ENCODE peak calls at places on chromosomes 12 and 14, in six cellular contexts. G is HFFc6, O is tibial artery, V is AG09309, D is endothelial cell, K is left ventricle myocardium inferior. Q is an unnamed sample.

GRCh38 chr12:2625267-2625666 is 169.5 kb upstream of the FKBP4 start:
- DNase-seq in G (no peak), O (no peak), V (no peak), D (no peak), K (no peak), Q (no peak)

GRCh38 chr12:125299840-125300239 is 234.6 kb downstream of the AACS start:
- DNase-seq in G (no peak), O (no peak), V (no peak), D (no peak), K (no peak), Q (no peak)

GRCh38 chr12:130286041-130286440 is 51.6 kb upstream of the PIWIL1 start:
- DNase-seq in G (no peak), O (no peak), V (no peak), D (no peak), K (no peak), Q (no peak)

GRCh38 chr12:22121224-22121623 is 75.2 kb downstream of the CMAS start:
- DNase-seq in G (no peak), O (no peak), V (no peak), D (no peak), K (no peak), Q (peak)

GRCh38 chr12:50764116-50764860 is 387 bp downstream of the ATF1 start:
- DNase-seq in G (peak), O (peak), V (no peak), D (peak), K (no peak), Q (no peak)

GRCh38 chr14:68884031-68885030 is 91.5 kb upstream of the ZFP36L1 start:
- DNase-seq in G (peak), O (peak), V (peak), D (no peak), K (peak), Q (no peak)

GRCh38 chr14:99595034-99595433 is 9.0 kb downstream of the CCDC85C start:
- DNase-seq in G (no peak), O (no peak), V (no peak), D (no peak), K (no peak), Q (peak)

GRCh38 chr12:24244801-24245200 is 295.3 kb upstream of the SOX5 start:
- DNase-seq in G (no peak), O (no peak), V (no peak), D (no peak), K (no peak), Q (no peak)

GRCh38 chr12:81128930-81129554 is 51.2 kb downstream of the ACSS3 start:
- DNase-seq in G (peak), O (no peak), V (peak), D (peak), K (no peak), Q (peak)

GRCh38 chr12:88144546-88145468 is 2.7 kb downstream of the TMTC3 start:
- DNase-seq in G (no peak), O (no peak), V (no peak), D (no peak), K (no peak), Q (no peak)

GRCh38 chr14:64235652-64236640 is 58.2 kb downstream of the ESR2 start:
- DNase-seq in G (no peak), O (no peak), V (no peak), D (no peak), K (no peak), Q (peak)

GRCh38 chr12:54211920-54212319 is 23.1 kb upstream of the SMUG1 start:
- DNase-seq in G (no peak), O (no peak), V (no peak), D (no peak), K (no peak), Q (no peak)

GRCh38 chr12:3604750-3605638 is 114.0 kb downstream of the PRMT8 start:
- DNase-seq in G (no peak), O (no peak), V (no peak), D (peak), K (peak), Q (no peak)

GRCh38 chr14:102445066-102445465 is 64.5 kb downstream of the ANKRD9 start:
- DNase-seq in G (no peak), O (no peak), V (no peak), D (no peak), K (no peak), Q (no peak)

GRCh38 chr14:64540208-64541202 is at the start of gene HSPA2:
- DNase-seq in G (peak), O (peak), V (peak), D (peak), K (peak), Q (peak)

GRCh38 chr12:123131291-123131831 is 19.5 kb downstream of the PITPNM2 start:
- DNase-seq in G (no peak), O (no peak), V (no peak), D (no peak), K (no peak), Q (no peak)

GRCh38 chr12:66403746-66404145 is 101.5 kb downstream of the HELB start:
- DNase-seq in G (no peak), O (no peak), V (no peak), D (no peak), K (no peak), Q (no peak)

GRCh38 chr12:117311-117710 is 50.7 kb downstream of the IQSEC3 start:
- DNase-seq in G (no peak), O (no peak), V (no peak), D (no peak), K (no peak), Q (no peak)

GRCh38 chr14:24258548-24259265 is 4.3 kb downstream of the TGM1 start:
- DNase-seq in G (no peak), O (no peak), V (no peak), D (no peak), K (no peak), Q (no peak)

GRCh38 chr14:99191663-99192621 is 80.1 kb downstream of the BCL11B start:
- DNase-seq in G (peak), O (peak), V (no peak), D (no peak), K (peak), Q (no peak)

GRCh38 chr14:89911018-89911919 is 43.3 kb downstream of the EFCAB11 start:
- DNase-seq in G (peak), O (peak), V (peak), D (no peak), K (no peak), Q (no peak)

GRCh38 chr12:89492883-89493282 is 31.7 kb downstream of the GALNT4 start:
- DNase-seq in G (no peak), O (no peak), V (no peak), D (no peak), K (no peak), Q (no peak)

GRCh38 chr12:116954700-116955381 is 44.1 kb downstream of the FBXW8 start:
- DNase-seq in G (no peak), O (peak), V (no peak), D (no peak), K (peak), Q (no peak)

GRCh38 chr12:114799574-114800487 is 115.9 kb upstream of the TBX3 start:
- DNase-seq in G (peak), O (no peak), V (no peak), D (no peak), K (peak), Q (no peak)

GRCh38 chr14:67335781-67336180 is 23.8 kb downstream of the ATP6V1D start:
- DNase-seq in G (peak), O (no peak), V (no peak), D (peak), K (no peak), Q (no peak)

GRCh38 chr14:69673578-69674305 is 62.3 kb downstream of the SUSD6 start:
- DNase-seq in G (no peak), O (no peak), V (no peak), D (no peak), K (no peak), Q (no peak)

GRCh38 chr12:98754095-98754494 is 109.0 kb downstream of the APAF1 start:
- DNase-seq in G (peak), O (no peak), V (peak), D (no peak), K (no peak), Q (peak)

GRCh38 chr14:25003537-25003936 is 46.4 kb downstream of the STXBP6 start:
- DNase-seq in G (peak), O (no peak), V (no peak), D (no peak), K (no peak), Q (no peak)

GRCh38 chr12:131832393-131833231 is 4.4 kb downstream of the MMP17 start:
- DNase-seq in G (peak), O (peak), V (peak), D (no peak), K (peak), Q (no peak)

GRCh38 chr12:118649765-118650585 is 273.6 kb downstream of the SUDS3 start:
- DNase-seq in G (no peak), O (no peak), V (no peak), D (no peak), K (no peak), Q (no peak)

GRCh38 chr14:67620217-67620789 is 583 bp downstream of the ARG2 start:
- DNase-seq in G (no peak), O (no peak), V (no peak), D (no peak), K (no peak), Q (no peak)

GRCh38 chr14:94021001-94021400 is 5.1 kb upstream of the OTUB2 start:
- DNase-seq in G (peak), O (no peak), V (no peak), D (no peak), K (no peak), Q (no peak)
- TF ChIP-seq CTCF in G (no peak), O (no peak), V (no peak), D (no peak), K (no peak), Q (no peak)

GRCh38 chr14:77502109-77502782 is 3.6 kb upstream of the ISM2 start:
- DNase-seq in G (no peak), O (no peak), V (no peak), D (no peak), K (no peak), Q (no peak)

GRCh38 chr14:77495354-77495753 is 3.3 kb downstream of the ISM2 start:
- DNase-seq in G (no peak), O (no peak), V (no peak), D (no peak), K (no peak), Q (no peak)

GRCh38 chr14:77498984-77499527 is 440 bp upstream of the ISM2 start:
- DNase-seq in G (no peak), O (no peak), V (no peak), D (peak), K (no peak), Q (peak)

GRCh38 chr14:77503138-77503537 is 4.5 kb upstream of the ISM2 start:
- DNase-seq in G (no peak), O (no peak), V (no peak), D (no peak), K (no peak), Q (no peak)

DNA sequence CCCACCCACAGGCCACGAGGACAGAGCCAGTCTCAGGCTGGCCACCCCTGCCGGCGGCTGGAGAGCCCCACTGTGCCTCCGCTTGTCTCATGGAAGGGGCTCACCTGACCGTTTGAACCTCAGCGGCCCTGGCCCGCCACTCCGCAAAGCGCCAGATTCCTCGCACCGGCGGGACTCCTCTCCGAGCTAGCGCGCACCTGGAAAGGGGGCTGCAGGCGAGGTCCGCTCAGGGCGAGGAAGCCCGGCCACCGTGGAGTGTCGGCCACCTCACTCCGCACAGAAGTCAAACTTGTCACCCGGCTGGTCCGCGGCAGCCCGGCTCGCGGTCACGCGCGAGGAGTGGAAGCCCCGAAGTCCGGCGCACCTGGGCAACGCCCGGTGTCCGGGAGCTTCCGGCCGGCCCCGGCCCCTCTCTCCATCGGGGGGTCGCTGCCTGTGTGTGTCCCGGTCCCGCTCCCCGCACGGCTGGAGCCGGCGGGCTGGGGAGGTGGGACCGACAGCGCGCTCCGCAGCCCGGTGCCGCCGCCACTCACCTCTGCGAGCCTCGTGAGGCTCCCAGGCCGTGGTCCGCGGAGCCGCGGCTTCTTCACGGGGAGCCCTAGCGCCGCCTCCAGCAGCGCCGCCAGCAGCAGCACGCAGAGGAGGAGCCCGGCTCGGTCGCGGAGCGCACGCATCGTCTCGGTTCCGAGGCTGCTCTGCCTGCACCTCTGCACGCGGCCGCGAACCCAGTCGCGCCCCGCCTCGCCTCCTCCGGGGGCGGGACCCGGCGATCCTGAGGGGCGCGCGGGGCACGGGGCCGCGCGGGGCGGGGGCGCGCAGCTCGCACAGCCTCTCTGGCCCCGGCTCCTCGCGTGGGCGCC is at the start of gene ISM2:
- DNase-seq in G (no peak), O (no peak), V (no peak), D (peak), K (peak), Q (peak)
- TF ChIP-seq CTCF in G (no peak), O (no peak), V (no peak), D (no peak), K (no peak), Q (no peak)

GRCh38 chr12:30320561-30320960 is 375.1 kb downstream of the IPO8 start:
- DNase-seq in G (no peak), O (no peak), V (no peak), D (no peak), K (no peak), Q (no peak)

DNA sequence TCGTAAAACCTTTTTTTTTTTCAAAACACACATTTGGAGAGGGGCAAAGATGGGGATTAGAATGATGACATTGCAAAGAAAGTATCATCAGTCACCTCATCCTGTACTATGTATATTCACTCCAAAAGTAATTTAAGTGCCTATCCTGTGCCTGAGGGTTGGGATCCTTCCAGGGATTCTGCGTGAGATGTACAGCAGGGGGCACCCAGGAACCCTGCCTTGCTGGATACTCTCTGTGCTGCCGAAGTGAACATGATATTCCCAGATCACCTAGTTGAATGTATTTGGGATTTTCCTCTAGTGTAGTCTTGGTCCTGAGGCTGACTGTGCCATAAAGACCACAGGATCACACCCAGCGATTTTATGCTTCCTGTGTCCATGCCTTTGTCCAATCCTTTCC is 372.7 kb downstream of the IPO8 start:
- DNase-seq in G (no peak), O (no peak), V (no peak), D (no peak), K (no peak), Q (no peak)
- TF ChIP-seq CTCF in G (no peak), O (no peak), V (peak), D (no peak), K (peak), Q (no peak)

GRCh38 chr14:85425507-85425906 is 104.4 kb upstream of the FLRT2 start:
- DNase-seq in G (no peak), O (no peak), V (no peak), D (no peak), K (no peak), Q (no peak)
- TF ChIP-seq CTCF in G (peak), O (no peak), V (no peak), D (peak), K (no peak), Q (no peak)

Q was measured in GM13976.